ENCODE peak calls at places on chromosomes 4 and X, in five cellular contexts. F is A549, I is SK-N-SH, O is K562, P is GM12878. R is an unnamed sample.

GRCh38 chrX:118823263-118824172 is at the start of gene ZCCHC12:
- DNase-seq in F (peak), I (peak), O (peak), P (no peak), R (peak)

GRCh38 chr4:180767330-180767729 is 1475.9 kb upstream of the TENM3 start:
- DNase-seq in F (no peak), I (no peak), O (no peak), P (no peak), R (no peak)

GRCh38 chr4:26346203-26346620 is 25.4 kb downstream of the RBPJ start:
- DNase-seq in F (no peak), I (no peak), O (peak), P (no peak), R (no peak)

GRCh38 chrX:155086961-155087735 is 15.8 kb downstream of the BRCC3 start:
- DNase-seq in F (no peak), I (no peak), O (peak), P (no peak), R (no peak)

GRCh38 chrX:1679238-1679637 is 64.4 kb downstream of the ASMT start:
- DNase-seq in F (no peak), I (no peak), O (no peak), P (no peak), R (no peak)

GRCh38 chr4:6605605-6606004 is 30.6 kb downstream of the MAN2B2 start:
- DNase-seq in F (no peak), I (no peak), O (no peak), P (no peak), R (no peak)

GRCh38 chrX:105822138-105823091 is at the start of gene NRK:
- DNase-seq in F (no peak), I (peak), O (no peak), P (no peak), R (no peak)

GRCh38 chr4:141350122-141350904 is 129.6 kb downstream of the ZNF330 start:
- DNase-seq in F (peak), I (no peak), O (no peak), P (no peak), R (peak)

GRCh38 chrX:103780701-103781402 is 4.2 kb downstream of the PLP1 start:
- DNase-seq in F (no peak), I (no peak), O (no peak), P (no peak), R (no peak)

GRCh38 chr4:177759714-177760113 is 317.5 kb upstream of the AGA start:
- DNase-seq in F (no peak), I (no peak), O (no peak), P (no peak), R (no peak)

GRCh38 chr4:188988131-188988530 is 848.9 kb downstream of the TRIML1 start:
- DNase-seq in F (no peak), I (no peak), O (no peak), P (no peak), R (no peak)

GRCh38 chr4:188984518-188984917 is 845.3 kb downstream of the TRIML1 start:
- DNase-seq in F (no peak), I (no peak), O (no peak), P (no peak), R (no peak)

GRCh38 chr4:188989371-188989770 is 850.1 kb downstream of the TRIML1 start:
- DNase-seq in F (peak), I (no peak), O (no peak), P (no peak), R (no peak)

GRCh38 chr4:188987011-188987410 is 847.8 kb downstream of the TRIML1 start:
- DNase-seq in F (no peak), I (no peak), O (no peak), P (no peak), R (no peak)

DNA sequence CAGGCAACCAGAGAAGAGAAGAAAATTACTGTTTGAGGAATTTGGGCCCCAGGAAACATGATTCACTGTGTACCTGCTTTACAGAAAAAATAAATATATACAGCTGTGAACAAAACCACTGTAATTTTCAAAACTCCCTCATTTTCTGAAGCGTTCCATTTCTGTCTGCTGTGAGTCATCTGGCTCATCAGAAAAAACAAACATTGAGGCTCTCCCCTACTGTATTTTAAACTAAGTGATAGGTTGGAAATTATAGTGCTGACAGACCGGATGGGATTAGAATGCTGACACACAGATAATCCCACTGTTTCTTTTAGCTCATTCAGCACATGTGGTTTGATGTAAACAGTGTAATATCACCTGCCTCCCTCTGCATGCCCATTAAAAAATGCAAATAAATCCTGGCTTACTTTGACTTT is 847.0 kb downstream of the TRIML1 start:
- DNase-seq in F (peak), I (no peak), O (no peak), P (no peak), R (peak)
- TF ChIP-seq RCOR1 in F (no peak), I (no peak), O (no peak), P (no peak), R (peak)

GRCh38 chr4:114677346-114677979 is 78.9 kb downstream of the UGT8 start:
- DNase-seq in F (no peak), I (no peak), O (no peak), P (no peak), R (no peak)
- TF ChIP-seq RCOR1 in F (no peak), I (no peak), O (no peak), P (no peak), R (no peak)

DNA sequence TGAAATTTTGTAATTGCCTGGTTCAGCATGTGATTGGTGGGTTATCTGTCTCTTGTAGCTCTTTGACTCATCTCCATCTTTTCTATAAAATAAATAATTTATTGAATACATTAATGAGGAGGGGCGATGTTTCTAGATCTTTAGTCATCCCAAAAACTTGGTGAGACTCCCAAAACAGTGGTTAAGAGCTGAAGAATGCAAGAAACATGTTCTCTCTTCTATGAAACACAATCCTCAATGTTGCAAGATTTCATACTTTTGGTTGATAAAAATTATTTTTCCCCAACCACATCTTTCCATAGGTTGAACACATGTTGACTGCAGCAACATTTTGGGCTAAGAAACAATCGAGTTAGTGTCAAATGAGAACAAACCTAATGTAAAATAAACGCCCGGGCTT is 1.2 kb upstream of the TMEM47 start:
- DNase-seq in F (no peak), I (no peak), O (no peak), P (no peak), R (peak)
- TF ChIP-seq RCOR1 in F (no peak), I (no peak), O (no peak), P (no peak), R (no peak)

DNA sequence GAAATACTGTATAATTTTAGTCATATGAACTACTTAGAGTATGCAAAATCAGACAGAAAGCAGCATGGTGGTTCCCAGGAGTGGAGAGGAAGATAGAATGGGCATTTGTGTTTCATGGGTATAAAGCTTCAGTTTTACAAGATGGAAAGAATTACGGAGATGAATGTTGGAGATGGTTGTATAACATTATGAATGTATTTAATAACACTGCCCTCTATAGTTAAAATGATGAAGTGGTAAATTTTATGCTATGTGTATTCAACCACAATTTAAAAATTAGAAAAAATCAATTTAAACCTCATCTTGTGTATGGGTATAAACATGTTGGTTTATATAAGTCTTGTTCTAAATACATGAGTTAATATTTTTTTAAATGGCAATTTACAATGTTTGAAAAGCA is 521.1 kb downstream of the FSTL5 start:
- DNase-seq in F (no peak), I (peak), O (no peak), P (no peak), R (no peak)
- TF ChIP-seq RCOR1 in F (no peak), I (no peak), O (no peak), P (no peak), R (no peak)

DNA sequence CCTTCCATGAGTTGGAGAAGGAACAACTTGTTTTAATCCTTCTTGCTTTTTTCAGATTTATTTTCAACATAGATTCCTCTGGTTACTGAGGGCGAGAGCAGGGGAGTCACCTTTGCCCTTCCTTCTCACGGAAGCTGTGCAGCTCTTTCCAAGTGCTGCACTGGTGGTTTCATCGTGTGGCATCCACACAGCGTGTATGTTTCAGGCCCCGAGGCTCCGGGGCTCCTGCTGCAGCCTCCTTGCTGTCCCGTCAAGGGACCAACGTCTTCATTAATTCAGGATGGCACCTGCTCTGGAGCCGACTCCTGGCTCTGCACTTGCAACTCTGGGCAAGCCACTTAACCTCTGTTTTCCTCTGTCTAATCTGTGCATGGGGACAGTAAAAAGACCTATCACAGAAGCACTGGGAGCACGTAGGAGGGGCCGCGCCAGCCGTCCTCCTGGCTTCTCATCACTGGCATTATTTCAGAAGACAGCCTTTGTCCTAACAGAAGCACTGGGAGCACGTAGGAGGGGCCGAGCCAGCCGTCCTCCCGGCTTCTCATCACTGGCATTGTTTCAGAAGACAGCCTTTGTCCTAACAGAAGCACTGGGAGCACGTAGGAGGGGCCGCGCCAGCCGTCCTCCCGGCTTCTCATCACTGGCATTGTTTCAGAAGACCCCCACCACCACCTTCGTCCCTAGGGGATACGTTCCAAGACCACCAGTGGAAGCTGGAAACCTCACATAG is 117.8 kb upstream of the NKX1-1 start:
- DNase-seq in F (no peak), I (no peak), O (no peak), P (no peak), R (no peak)
- TF ChIP-seq RCOR1 in F (no peak), I (no peak), O (no peak), P (no peak), R (no peak)

R was measured in IMR-90.